ENCODE peak calls at places on chromosome 4, in ten cellular contexts. One of them, this sample, is unnamed.

GRCh38 chr4:88697113-88697512 is 516 bp downstream of the NAP1L5 start:
- DNase-seq in GM23338: no peak
- DNase-seq in neural progenitor cell: no peak
- DNase-seq in lower lobe of right lung: no peak
- DNase-seq in ovary: peak; percentile 55
- DNase-seq in brain microvascular endothelial cell: no peak
- DNase-seq in astrocyte: peak; percentile 33
- DNase-seq in body of pancreas: no peak
- DNase-seq in heart left ventricle: peak; percentile 17
- DNase-seq in A673: no peak
- DNase-seq in this sample: peak; percentile 45

GRCh38 chr4:139655116-139655515 is 10.5 kb upstream of the MGST2 start:
- DNase-seq in heart left ventricle: no peak
- DNase-seq in body of pancreas: peak; percentile 36
- DNase-seq in lower lobe of right lung: no peak
- DNase-seq in ovary: no peak
- DNase-seq in brain microvascular endothelial cell: peak; percentile 31
- DNase-seq in GM23338: no peak
- DNase-seq in A673: peak; percentile 45
- DNase-seq in astrocyte: peak; percentile 39
- DNase-seq in neural progenitor cell: peak; percentile 33
- DNase-seq in this sample: peak; percentile 37

GRCh38 chr4:128590773-128591172 is 218.7 kb upstream of the JADE1 start:
- DNase-seq in lower lobe of right lung: no peak
- DNase-seq in astrocyte: no peak
- DNase-seq in body of pancreas: peak; percentile 86
- DNase-seq in ovary: peak; percentile 34
- DNase-seq in A673: no peak
- DNase-seq in heart left ventricle: no peak
- DNase-seq in neural progenitor cell: no peak
- DNase-seq in GM23338: no peak
- DNase-seq in brain microvascular endothelial cell: no peak
- DNase-seq in this sample: no peak

GRCh38 chr4:97994765-97995465 is 148.4 kb downstream of the STPG2 start:
- DNase-seq in lower lobe of right lung: no peak
- DNase-seq in GM23338: no peak
- DNase-seq in astrocyte: no peak
- DNase-seq in heart left ventricle: no peak
- DNase-seq in ovary: no peak
- DNase-seq in body of pancreas: no peak
- DNase-seq in A673: no peak
- DNase-seq in brain microvascular endothelial cell: peak; percentile 7
- DNase-seq in neural progenitor cell: no peak
- DNase-seq in this sample: no peak

GRCh38 chr4:55770662-55771061 is 48.9 kb upstream of the EXOC1L start:
- DNase-seq in neural progenitor cell: no peak
- DNase-seq in brain microvascular endothelial cell: no peak
- DNase-seq in body of pancreas: no peak
- DNase-seq in A673: no peak
- DNase-seq in ovary: no peak
- DNase-seq in astrocyte: no peak
- DNase-seq in lower lobe of right lung: no peak
- DNase-seq in heart left ventricle: no peak
- DNase-seq in GM23338: no peak
- DNase-seq in this sample: no peak

GRCh38 chr4:174156239-174156826 is 127.1 kb downstream of the FBXO8 start:
- DNase-seq in neural progenitor cell: peak; percentile 44
- DNase-seq in ovary: no peak
- DNase-seq in brain microvascular endothelial cell: peak; percentile 29
- DNase-seq in heart left ventricle: no peak
- DNase-seq in astrocyte: peak; percentile 9
- DNase-seq in body of pancreas: no peak
- DNase-seq in lower lobe of right lung: no peak
- DNase-seq in A673: peak; percentile 87
- DNase-seq in GM23338: peak; percentile 58
- DNase-seq in this sample: no peak

GRCh38 chr4:6907658-6908191 is 1.9 kb upstream of the TBC1D14 start:
- DNase-seq in ovary: peak; percentile 49
- DNase-seq in lower lobe of right lung: peak; percentile 77
- DNase-seq in body of pancreas: peak; percentile 65
- DNase-seq in brain microvascular endothelial cell: no peak
- DNase-seq in GM23338: peak; percentile 78
- DNase-seq in neural progenitor cell: peak; percentile 77
- DNase-seq in A673: no peak
- DNase-seq in astrocyte: no peak
- DNase-seq in heart left ventricle: no peak
- DNase-seq in this sample: peak; percentile 60

GRCh38 chr4:124060261-124060918 is 652.1 kb downstream of the ANKRD50 start:
- DNase-seq in astrocyte: peak; percentile 82
- DNase-seq in body of pancreas: peak; percentile 58
- DNase-seq in lower lobe of right lung: no peak
- DNase-seq in A673: peak; percentile 3
- DNase-seq in ovary: peak; percentile 72
- DNase-seq in GM23338: peak; percentile 1
- DNase-seq in neural progenitor cell: no peak
- DNase-seq in brain microvascular endothelial cell: peak; percentile 31
- DNase-seq in heart left ventricle: peak; percentile 68
- DNase-seq in this sample: peak; percentile 78

GRCh38 chr4:26360864-26361263 is 40.0 kb downstream of the RBPJ start:
- DNase-seq in GM23338: peak; percentile 43
- DNase-seq in A673: no peak
- DNase-seq in heart left ventricle: no peak
- DNase-seq in ovary: no peak
- DNase-seq in astrocyte: no peak
- DNase-seq in lower lobe of right lung: no peak
- DNase-seq in brain microvascular endothelial cell: no peak
- DNase-seq in neural progenitor cell: peak; percentile 13
- DNase-seq in body of pancreas: no peak
- DNase-seq in this sample: no peak

GRCh38 chr4:48127231-48127881 is 6.7 kb downstream of the TXK start:
- DNase-seq in brain microvascular endothelial cell: no peak
- DNase-seq in heart left ventricle: no peak
- DNase-seq in body of pancreas: no peak
- DNase-seq in neural progenitor cell: peak; percentile 29
- DNase-seq in astrocyte: peak; percentile 2
- DNase-seq in lower lobe of right lung: no peak
- DNase-seq in ovary: no peak
- DNase-seq in A673: no peak
- DNase-seq in GM23338: peak; percentile 88
- DNase-seq in this sample: no peak

GRCh38 chr4:48130100-48130499 is 4.0 kb downstream of the TXK start:
- DNase-seq in body of pancreas: no peak
- DNase-seq in A673: no peak
- DNase-seq in neural progenitor cell: no peak
- DNase-seq in lower lobe of right lung: no peak
- DNase-seq in heart left ventricle: no peak
- DNase-seq in ovary: no peak
- DNase-seq in GM23338: no peak
- DNase-seq in astrocyte: no peak
- DNase-seq in brain microvascular endothelial cell: no peak
- DNase-seq in this sample: no peak

GRCh38 chr4:48129307-48130014 is 4.6 kb downstream of the TXK start:
- DNase-seq in A673: no peak
- DNase-seq in brain microvascular endothelial cell: no peak
- DNase-seq in neural progenitor cell: no peak
- DNase-seq in ovary: no peak
- DNase-seq in body of pancreas: no peak
- DNase-seq in GM23338: peak; percentile 49
- DNase-seq in astrocyte: no peak
- DNase-seq in heart left ventricle: no peak
- DNase-seq in lower lobe of right lung: no peak
- DNase-seq in this sample: peak; percentile 22

GRCh38 chr4:48126621-48127020 is 7.4 kb downstream of the TXK start:
- DNase-seq in GM23338: no peak
- DNase-seq in astrocyte: no peak
- DNase-seq in brain microvascular endothelial cell: no peak
- DNase-seq in heart left ventricle: no peak
- DNase-seq in body of pancreas: no peak
- DNase-seq in ovary: no peak
- DNase-seq in A673: no peak
- DNase-seq in lower lobe of right lung: no peak
- DNase-seq in neural progenitor cell: no peak
- DNase-seq in this sample: no peak

GRCh38 chr4:48127882-48128394 is 6.1 kb downstream of the TXK start:
- DNase-seq in astrocyte: peak; percentile 98
- DNase-seq in ovary: peak; percentile 18
- DNase-seq in A673: peak; percentile 82
- DNase-seq in brain microvascular endothelial cell: peak; percentile 85
- DNase-seq in body of pancreas: peak; percentile 64
- DNase-seq in heart left ventricle: peak; percentile 51
- DNase-seq in GM23338: peak; percentile 96
- DNase-seq in neural progenitor cell: peak; percentile 89
- DNase-seq in lower lobe of right lung: peak; percentile 61
- DNase-seq in this sample: peak; percentile 46
- H3K4me3 ChIP-seq in astrocyte: peak overlapping the region; percentile 31
- H3K4me3 ChIP-seq in ovary: no peak overlapping the region
- H3K4me3 ChIP-seq in A673: no peak overlapping the region
- H3K4me3 ChIP-seq in brain microvascular endothelial cell: peak overlapping the region; percentile 37
- H3K4me3 ChIP-seq in body of pancreas: no peak overlapping the region
- H3K4me3 ChIP-seq in heart left ventricle: no peak overlapping the region
- H3K4me3 ChIP-seq in GM23338: no peak overlapping the region
- H3K4me3 ChIP-seq in neural progenitor cell: no peak overlapping the region
- H3K4me3 ChIP-seq in lower lobe of right lung: peak overlapping the region; percentile 37
- H3K4me3 ChIP-seq in this sample: no peak overlapping the region

GRCh38 chr4:161952382-161952781 is 211.4 kb downstream of the FSTL5 start:
- DNase-seq in brain microvascular endothelial cell: no peak
- DNase-seq in heart left ventricle: no peak
- DNase-seq in astrocyte: no peak
- DNase-seq in lower lobe of right lung: no peak
- DNase-seq in GM23338: no peak
- DNase-seq in neural progenitor cell: no peak
- DNase-seq in ovary: no peak
- DNase-seq in body of pancreas: no peak
- DNase-seq in A673: no peak
- DNase-seq in this sample: no peak

GRCh38 chr4:161948026-161948770 is 215.6 kb downstream of the FSTL5 start:
- DNase-seq in heart left ventricle: no peak
- DNase-seq in GM23338: no peak
- DNase-seq in A673: no peak
- DNase-seq in astrocyte: no peak
- DNase-seq in lower lobe of right lung: no peak
- DNase-seq in body of pancreas: no peak
- DNase-seq in neural progenitor cell: no peak
- DNase-seq in ovary: no peak
- DNase-seq in brain microvascular endothelial cell: no peak
- DNase-seq in this sample: no peak

DNA sequence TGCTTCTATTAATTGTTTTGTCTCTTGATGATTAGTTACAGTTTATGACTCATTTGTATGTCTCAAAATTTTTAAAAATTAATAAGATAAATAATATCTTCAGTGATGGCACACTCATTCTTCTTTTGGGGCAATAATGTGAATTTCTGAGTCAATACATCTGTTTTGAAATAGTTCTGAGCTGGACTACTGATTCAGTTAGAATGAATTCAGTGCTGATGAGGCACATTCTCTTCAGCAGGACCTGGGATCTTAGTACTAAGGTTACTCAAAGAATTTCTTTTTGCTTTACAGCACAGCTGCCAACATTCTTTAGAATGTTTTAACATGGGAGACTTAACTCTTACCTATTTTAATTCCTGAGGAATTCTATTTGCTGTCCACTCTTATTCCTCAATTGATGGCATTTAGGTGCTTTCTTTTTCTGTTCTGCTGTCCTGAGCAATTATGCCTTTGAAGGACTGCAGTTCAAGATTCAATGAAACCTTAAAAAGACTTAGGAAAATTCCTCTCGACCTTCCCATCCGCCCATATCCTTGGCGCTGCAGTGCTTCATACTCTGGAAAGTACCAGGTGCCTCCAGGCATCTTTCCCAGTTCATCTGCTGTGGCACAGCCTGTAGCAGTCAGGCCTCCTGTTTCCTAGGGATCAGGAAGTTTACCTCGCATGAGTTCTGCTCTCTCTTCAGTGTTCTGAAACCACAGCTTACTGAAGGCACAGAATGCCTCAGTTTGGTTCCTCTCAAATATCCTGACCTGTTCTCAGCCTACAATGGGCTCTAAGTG is 213.7 kb downstream of the FSTL5 start:
- DNase-seq in lower lobe of right lung: no peak
- DNase-seq in ovary: no peak
- DNase-seq in neural progenitor cell: no peak
- DNase-seq in body of pancreas: no peak
- DNase-seq in A673: no peak
- DNase-seq in heart left ventricle: no peak
- DNase-seq in brain microvascular endothelial cell: peak; percentile 20
- DNase-seq in astrocyte: peak; percentile 63
- DNase-seq in GM23338: peak; percentile 22
- DNase-seq in this sample: no peak
- TF ChIP-seq CTCF in lower lobe of right lung: no peak
- TF ChIP-seq CTCF in ovary: no peak
- TF ChIP-seq CTCF in neural progenitor cell: no peak
- TF ChIP-seq CTCF in body of pancreas: no peak
- TF ChIP-seq CTCF in A673: no peak
- TF ChIP-seq CTCF in heart left ventricle: no peak
- TF ChIP-seq CTCF in brain microvascular endothelial cell: no peak
- TF ChIP-seq CTCF in astrocyte: no peak
- TF ChIP-seq CTCF in GM23338: no peak
- TF ChIP-seq CTCF in this sample: no peak

DNA sequence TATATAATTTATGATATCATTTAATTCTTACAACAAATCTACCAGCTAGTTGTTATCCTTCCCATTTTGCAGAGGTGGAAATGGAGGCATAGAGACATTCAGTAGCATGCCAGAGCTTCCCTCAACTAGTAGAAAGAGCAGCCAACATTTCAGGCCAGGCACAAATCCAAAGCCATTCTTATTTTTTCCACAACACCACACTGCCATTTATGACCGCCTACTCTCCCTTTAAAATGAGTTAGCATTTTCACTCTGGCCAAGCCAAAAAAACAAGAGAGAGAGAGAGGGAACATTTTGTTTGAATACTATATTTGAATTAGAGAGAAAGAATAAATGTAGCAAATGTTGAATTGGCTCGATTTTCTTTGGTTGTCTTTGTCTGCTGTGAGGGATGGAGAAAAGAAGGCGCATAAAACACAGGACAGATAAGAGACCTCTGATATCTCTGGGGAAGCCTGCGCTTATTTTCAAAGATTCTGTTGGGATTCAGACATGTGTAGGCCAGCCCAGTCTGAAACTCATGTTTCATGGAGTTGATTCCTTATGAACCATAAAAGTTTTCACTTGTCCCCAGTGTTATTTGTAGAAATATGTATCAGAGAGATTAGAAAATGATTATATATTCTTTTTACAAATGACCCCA is 265.7 kb downstream of the RAB28 start:
- DNase-seq in lower lobe of right lung: no peak
- DNase-seq in GM23338: no peak
- DNase-seq in ovary: peak; percentile 22
- DNase-seq in heart left ventricle: peak; percentile 18
- DNase-seq in body of pancreas: peak; percentile 7
- DNase-seq in neural progenitor cell: no peak
- DNase-seq in A673: no peak
- DNase-seq in astrocyte: peak; percentile 50
- DNase-seq in brain microvascular endothelial cell: no peak
- DNase-seq in this sample: peak; percentile 23
- H3K27ac ChIP-seq in lower lobe of right lung: peak overlapping the region; percentile 1
- H3K27ac ChIP-seq in GM23338: no peak overlapping the region
- H3K27ac ChIP-seq in ovary: no peak overlapping the region
- H3K27ac ChIP-seq in heart left ventricle: peak overlapping the region; percentile 51
- H3K27ac ChIP-seq in body of pancreas: no peak overlapping the region
- H3K27ac ChIP-seq in neural progenitor cell: no peak overlapping the region
- H3K27ac ChIP-seq in A673: no peak overlapping the region
- H3K27ac ChIP-seq in astrocyte: no peak overlapping the region
- H3K27ac ChIP-seq in brain microvascular endothelial cell: no peak overlapping the region
- H3K27ac ChIP-seq in this sample: no peak overlapping the region

GRCh38 chr4:165331823-165332222 is 4.4 kb downstream of the MSMO1 start:
- DNase-seq in brain microvascular endothelial cell: no peak
- DNase-seq in GM23338: peak; percentile 33
- DNase-seq in neural progenitor cell: peak; percentile 34
- DNase-seq in heart left ventricle: no peak
- DNase-seq in ovary: no peak
- DNase-seq in astrocyte: no peak
- DNase-seq in lower lobe of right lung: no peak
- DNase-seq in A673: no peak
- DNase-seq in body of pancreas: no peak
- DNase-seq in this sample: no peak
- H3K4me3 ChIP-seq in brain microvascular endothelial cell: peak overlapping the region; percentile 97
- H3K4me3 ChIP-seq in GM23338: peak overlapping the region; percentile 99
- H3K4me3 ChIP-seq in neural progenitor cell: peak overlapping the region; percentile 89
- H3K4me3 ChIP-seq in heart left ventricle: no peak overlapping the region
- H3K4me3 ChIP-seq in ovary: no peak overlapping the region
- H3K4me3 ChIP-seq in astrocyte: peak overlapping the region; percentile 45
- H3K4me3 ChIP-seq in lower lobe of right lung: peak overlapping the region; percentile 84
- H3K4me3 ChIP-seq in A673: peak overlapping the region; percentile 71
- H3K4me3 ChIP-seq in body of pancreas: no peak overlapping the region
- H3K4me3 ChIP-seq in this sample: no peak overlapping the region